ENCODE peak calls at places on chromosomes 5 and 9, in eight cellular contexts. One of them, this sample, is unnamed.

GRCh38 chr5:79285285-79285684 is 49.4 kb downstream of the JMY start:
- DNase-seq in Ammon's horn: no peak
- DNase-seq in stimulated activated CD8-positive, alpha-beta memory T cell treated with anti-CD3 and anti-CD28 coated beads, Interleukin-15, amount 100 ng/mL, for 24 hours: no peak
- DNase-seq in OCI-LY7: no peak
- DNase-seq in RPMI8226: no peak
- DNase-seq in activated naive CD8-positive, alpha-beta T cell treated with anti-CD3 and anti-CD28 coated beads, Interleukin-2, amount 10 ng/mL, durations not matched to agents 7 days and 5 days: no peak
- DNase-seq in NCI-H510A: no peak
- DNase-seq in NCI-H2107: no peak
- DNase-seq in this sample: no peak

GRCh38 chr5:179148703-179149170 is 88.6 kb downstream of the ZNF354C start:
- DNase-seq in Ammon's horn: no peak
- DNase-seq in stimulated activated CD8-positive, alpha-beta memory T cell treated with anti-CD3 and anti-CD28 coated beads, Interleukin-15, amount 100 ng/mL, for 24 hours: no peak
- DNase-seq in OCI-LY7: no peak
- DNase-seq in RPMI8226: no peak
- DNase-seq in activated naive CD8-positive, alpha-beta T cell treated with anti-CD3 and anti-CD28 coated beads, Interleukin-2, amount 10 ng/mL, durations not matched to agents 7 days and 5 days: no peak
- DNase-seq in NCI-H510A: no peak
- DNase-seq in NCI-H2107: no peak
- DNase-seq in this sample: no peak

GRCh38 chr9:136949817-136950655 is 2.0 kb upstream of the LCN12 start:
- DNase-seq in Ammon's horn: peak
- DNase-seq in stimulated activated CD8-positive, alpha-beta memory T cell treated with anti-CD3 and anti-CD28 coated beads, Interleukin-15, amount 100 ng/mL, for 24 hours: peak
- DNase-seq in OCI-LY7: peak
- DNase-seq in RPMI8226: peak
- DNase-seq in activated naive CD8-positive, alpha-beta T cell treated with anti-CD3 and anti-CD28 coated beads, Interleukin-2, amount 10 ng/mL, durations not matched to agents 7 days and 5 days: peak
- DNase-seq in NCI-H510A: peak
- DNase-seq in NCI-H2107: peak
- DNase-seq in this sample: peak

GRCh38 chr9:99011161-99011709 is 67.5 kb downstream of the COL15A1 start:
- DNase-seq in Ammon's horn: no peak
- DNase-seq in stimulated activated CD8-positive, alpha-beta memory T cell treated with anti-CD3 and anti-CD28 coated beads, Interleukin-15, amount 100 ng/mL, for 24 hours: no peak
- DNase-seq in OCI-LY7: peak
- DNase-seq in RPMI8226: no peak
- DNase-seq in activated naive CD8-positive, alpha-beta T cell treated with anti-CD3 and anti-CD28 coated beads, Interleukin-2, amount 10 ng/mL, durations not matched to agents 7 days and 5 days: no peak
- DNase-seq in NCI-H510A: no peak
- DNase-seq in NCI-H2107: no peak
- DNase-seq in this sample: no peak

GRCh38 chr9:17906841-17907779 is 328.2 kb downstream of the SH3GL2 start:
- DNase-seq in Ammon's horn: no peak
- DNase-seq in stimulated activated CD8-positive, alpha-beta memory T cell treated with anti-CD3 and anti-CD28 coated beads, Interleukin-15, amount 100 ng/mL, for 24 hours: no peak
- DNase-seq in OCI-LY7: no peak
- DNase-seq in RPMI8226: peak
- DNase-seq in activated naive CD8-positive, alpha-beta T cell treated with anti-CD3 and anti-CD28 coated beads, Interleukin-2, amount 10 ng/mL, durations not matched to agents 7 days and 5 days: peak
- DNase-seq in NCI-H510A: no peak
- DNase-seq in NCI-H2107: no peak
- DNase-seq in this sample: no peak

GRCh38 chr9:106801816-106802215 is 61.1 kb upstream of the ZNF462 start:
- DNase-seq in Ammon's horn: no peak
- DNase-seq in stimulated activated CD8-positive, alpha-beta memory T cell treated with anti-CD3 and anti-CD28 coated beads, Interleukin-15, amount 100 ng/mL, for 24 hours: no peak
- DNase-seq in OCI-LY7: no peak
- DNase-seq in RPMI8226: no peak
- DNase-seq in activated naive CD8-positive, alpha-beta T cell treated with anti-CD3 and anti-CD28 coated beads, Interleukin-2, amount 10 ng/mL, durations not matched to agents 7 days and 5 days: no peak
- DNase-seq in NCI-H510A: no peak
- DNase-seq in NCI-H2107: no peak
- DNase-seq in this sample: no peak

GRCh38 chr5:124156408-124157027 is 589.9 kb downstream of the ZNF608 start:
- DNase-seq in Ammon's horn: no peak
- DNase-seq in stimulated activated CD8-positive, alpha-beta memory T cell treated with anti-CD3 and anti-CD28 coated beads, Interleukin-15, amount 100 ng/mL, for 24 hours: no peak
- DNase-seq in OCI-LY7: no peak
- DNase-seq in RPMI8226: peak
- DNase-seq in activated naive CD8-positive, alpha-beta T cell treated with anti-CD3 and anti-CD28 coated beads, Interleukin-2, amount 10 ng/mL, durations not matched to agents 7 days and 5 days: no peak
- DNase-seq in NCI-H510A: no peak
- DNase-seq in NCI-H2107: no peak
- DNase-seq in this sample: peak

GRCh38 chr5:14775857-14776256 is 95.7 kb downstream of the ANKH start:
- DNase-seq in Ammon's horn: no peak
- DNase-seq in stimulated activated CD8-positive, alpha-beta memory T cell treated with anti-CD3 and anti-CD28 coated beads, Interleukin-15, amount 100 ng/mL, for 24 hours: no peak
- DNase-seq in OCI-LY7: no peak
- DNase-seq in RPMI8226: no peak
- DNase-seq in activated naive CD8-positive, alpha-beta T cell treated with anti-CD3 and anti-CD28 coated beads, Interleukin-2, amount 10 ng/mL, durations not matched to agents 7 days and 5 days: no peak
- DNase-seq in NCI-H510A: no peak
- DNase-seq in NCI-H2107: no peak
- DNase-seq in this sample: peak

GRCh38 chr9:79362100-79363081 is 209.4 kb upstream of the TLE4 start:
- DNase-seq in Ammon's horn: no peak
- DNase-seq in stimulated activated CD8-positive, alpha-beta memory T cell treated with anti-CD3 and anti-CD28 coated beads, Interleukin-15, amount 100 ng/mL, for 24 hours: no peak
- DNase-seq in OCI-LY7: no peak
- DNase-seq in RPMI8226: no peak
- DNase-seq in activated naive CD8-positive, alpha-beta T cell treated with anti-CD3 and anti-CD28 coated beads, Interleukin-2, amount 10 ng/mL, durations not matched to agents 7 days and 5 days: no peak
- DNase-seq in NCI-H510A: peak
- DNase-seq in NCI-H2107: no peak
- DNase-seq in this sample: no peak

GRCh38 chr5:91419571-91420537 is 36.7 kb upstream of the ARRDC3 start:
- DNase-seq in Ammon's horn: peak
- DNase-seq in stimulated activated CD8-positive, alpha-beta memory T cell treated with anti-CD3 and anti-CD28 coated beads, Interleukin-15, amount 100 ng/mL, for 24 hours: peak
- DNase-seq in OCI-LY7: peak
- DNase-seq in RPMI8226: peak
- DNase-seq in activated naive CD8-positive, alpha-beta T cell treated with anti-CD3 and anti-CD28 coated beads, Interleukin-2, amount 10 ng/mL, durations not matched to agents 7 days and 5 days: peak
- DNase-seq in NCI-H510A: no peak
- DNase-seq in NCI-H2107: peak
- DNase-seq in this sample: peak

GRCh38 chr5:171810217-171810616 is 24.6 kb downstream of the SMIM23 start:
- DNase-seq in Ammon's horn: no peak
- DNase-seq in stimulated activated CD8-positive, alpha-beta memory T cell treated with anti-CD3 and anti-CD28 coated beads, Interleukin-15, amount 100 ng/mL, for 24 hours: no peak
- DNase-seq in OCI-LY7: no peak
- DNase-seq in RPMI8226: no peak
- DNase-seq in activated naive CD8-positive, alpha-beta T cell treated with anti-CD3 and anti-CD28 coated beads, Interleukin-2, amount 10 ng/mL, durations not matched to agents 7 days and 5 days: no peak
- DNase-seq in NCI-H510A: no peak
- DNase-seq in NCI-H2107: peak
- DNase-seq in this sample: no peak

GRCh38 chr9:111831371-111832108 is 36.8 kb upstream of the SHOC1 start:
- DNase-seq in Ammon's horn: no peak
- DNase-seq in stimulated activated CD8-positive, alpha-beta memory T cell treated with anti-CD3 and anti-CD28 coated beads, Interleukin-15, amount 100 ng/mL, for 24 hours: no peak
- DNase-seq in OCI-LY7: no peak
- DNase-seq in RPMI8226: no peak
- DNase-seq in activated naive CD8-positive, alpha-beta T cell treated with anti-CD3 and anti-CD28 coated beads, Interleukin-2, amount 10 ng/mL, durations not matched to agents 7 days and 5 days: no peak
- DNase-seq in NCI-H510A: no peak
- DNase-seq in NCI-H2107: no peak
- DNase-seq in this sample: no peak

GRCh38 chr5:7320641-7321170 is 75.2 kb upstream of the ADCY2 start:
- DNase-seq in Ammon's horn: no peak
- DNase-seq in stimulated activated CD8-positive, alpha-beta memory T cell treated with anti-CD3 and anti-CD28 coated beads, Interleukin-15, amount 100 ng/mL, for 24 hours: no peak
- DNase-seq in OCI-LY7: no peak
- DNase-seq in RPMI8226: no peak
- DNase-seq in activated naive CD8-positive, alpha-beta T cell treated with anti-CD3 and anti-CD28 coated beads, Interleukin-2, amount 10 ng/mL, durations not matched to agents 7 days and 5 days: no peak
- DNase-seq in NCI-H510A: no peak
- DNase-seq in NCI-H2107: no peak
- DNase-seq in this sample: peak

GRCh38 chr5:181234116-181234454 is 9.6 kb downstream of the RACK1 start:
- DNase-seq in Ammon's horn: no peak
- DNase-seq in stimulated activated CD8-positive, alpha-beta memory T cell treated with anti-CD3 and anti-CD28 coated beads, Interleukin-15, amount 100 ng/mL, for 24 hours: no peak
- DNase-seq in OCI-LY7: no peak
- DNase-seq in RPMI8226: no peak
- DNase-seq in activated naive CD8-positive, alpha-beta T cell treated with anti-CD3 and anti-CD28 coated beads, Interleukin-2, amount 10 ng/mL, durations not matched to agents 7 days and 5 days: no peak
- DNase-seq in NCI-H510A: no peak
- DNase-seq in NCI-H2107: no peak
- DNase-seq in this sample: no peak

GRCh38 chr9:134295101-134295745 is 31.0 kb upstream of the RXRA start:
- DNase-seq in Ammon's horn: no peak
- DNase-seq in stimulated activated CD8-positive, alpha-beta memory T cell treated with anti-CD3 and anti-CD28 coated beads, Interleukin-15, amount 100 ng/mL, for 24 hours: no peak
- DNase-seq in OCI-LY7: no peak
- DNase-seq in RPMI8226: no peak
- DNase-seq in activated naive CD8-positive, alpha-beta T cell treated with anti-CD3 and anti-CD28 coated beads, Interleukin-2, amount 10 ng/mL, durations not matched to agents 7 days and 5 days: no peak
- DNase-seq in NCI-H510A: no peak
- DNase-seq in NCI-H2107: no peak
- DNase-seq in this sample: no peak

GRCh38 chr9:100602302-100602930 is 24.5 kb downstream of the CAVIN4 start:
- DNase-seq in Ammon's horn: peak
- DNase-seq in stimulated activated CD8-positive, alpha-beta memory T cell treated with anti-CD3 and anti-CD28 coated beads, Interleukin-15, amount 100 ng/mL, for 24 hours: no peak
- DNase-seq in OCI-LY7: peak
- DNase-seq in RPMI8226: peak
- DNase-seq in activated naive CD8-positive, alpha-beta T cell treated with anti-CD3 and anti-CD28 coated beads, Interleukin-2, amount 10 ng/mL, durations not matched to agents 7 days and 5 days: no peak
- DNase-seq in NCI-H510A: peak
- DNase-seq in NCI-H2107: peak
- DNase-seq in this sample: peak

GRCh38 chr9:14907360-14907685 is 2.9 kb downstream of the FREM1 start:
- DNase-seq in Ammon's horn: no peak
- DNase-seq in stimulated activated CD8-positive, alpha-beta memory T cell treated with anti-CD3 and anti-CD28 coated beads, Interleukin-15, amount 100 ng/mL, for 24 hours: no peak
- DNase-seq in OCI-LY7: no peak
- DNase-seq in RPMI8226: no peak
- DNase-seq in activated naive CD8-positive, alpha-beta T cell treated with anti-CD3 and anti-CD28 coated beads, Interleukin-2, amount 10 ng/mL, durations not matched to agents 7 days and 5 days: no peak
- DNase-seq in NCI-H510A: no peak
- DNase-seq in NCI-H2107: no peak
- DNase-seq in this sample: no peak

GRCh38 chr9:28853487-28853886 is 1280.2 kb upstream of the C9orf72 start:
- DNase-seq in Ammon's horn: no peak
- DNase-seq in stimulated activated CD8-positive, alpha-beta memory T cell treated with anti-CD3 and anti-CD28 coated beads, Interleukin-15, amount 100 ng/mL, for 24 hours: no peak
- DNase-seq in OCI-LY7: no peak
- DNase-seq in RPMI8226: no peak
- DNase-seq in activated naive CD8-positive, alpha-beta T cell treated with anti-CD3 and anti-CD28 coated beads, Interleukin-2, amount 10 ng/mL, durations not matched to agents 7 days and 5 days: no peak
- DNase-seq in NCI-H510A: no peak
- DNase-seq in NCI-H2107: no peak
- DNase-seq in this sample: no peak

GRCh38 chr9:5799314-5799713 is 33.6 kb downstream of the ERMP1 start:
- DNase-seq in Ammon's horn: peak
- DNase-seq in stimulated activated CD8-positive, alpha-beta memory T cell treated with anti-CD3 and anti-CD28 coated beads, Interleukin-15, amount 100 ng/mL, for 24 hours: no peak
- DNase-seq in OCI-LY7: peak
- DNase-seq in RPMI8226: no peak
- DNase-seq in activated naive CD8-positive, alpha-beta T cell treated with anti-CD3 and anti-CD28 coated beads, Interleukin-2, amount 10 ng/mL, durations not matched to agents 7 days and 5 days: no peak
- DNase-seq in NCI-H510A: peak
- DNase-seq in NCI-H2107: peak
- DNase-seq in this sample: peak

GRCh38 chr5:144448457-144448856 is 277.8 kb downstream of the KCTD16 start:
- DNase-seq in Ammon's horn: no peak
- DNase-seq in stimulated activated CD8-positive, alpha-beta memory T cell treated with anti-CD3 and anti-CD28 coated beads, Interleukin-15, amount 100 ng/mL, for 24 hours: no peak
- DNase-seq in OCI-LY7: no peak
- DNase-seq in RPMI8226: no peak
- DNase-seq in activated naive CD8-positive, alpha-beta T cell treated with anti-CD3 and anti-CD28 coated beads, Interleukin-2, amount 10 ng/mL, durations not matched to agents 7 days and 5 days: no peak
- DNase-seq in NCI-H510A: no peak
- DNase-seq in NCI-H2107: no peak
- DNase-seq in this sample: peak

GRCh38 chr5:59249160-59249559 is 644.4 kb downstream of the PDE4D start:
- DNase-seq in Ammon's horn: no peak
- DNase-seq in stimulated activated CD8-positive, alpha-beta memory T cell treated with anti-CD3 and anti-CD28 coated beads, Interleukin-15, amount 100 ng/mL, for 24 hours: no peak
- DNase-seq in OCI-LY7: no peak
- DNase-seq in RPMI8226: no peak
- DNase-seq in activated naive CD8-positive, alpha-beta T cell treated with anti-CD3 and anti-CD28 coated beads, Interleukin-2, amount 10 ng/mL, durations not matched to agents 7 days and 5 days: no peak
- DNase-seq in NCI-H510A: no peak
- DNase-seq in NCI-H2107: no peak
- DNase-seq in this sample: no peak

GRCh38 chr9:134546231-134546731 is 95.3 kb upstream of the COL5A1 start:
- DNase-seq in Ammon's horn: no peak
- DNase-seq in stimulated activated CD8-positive, alpha-beta memory T cell treated with anti-CD3 and anti-CD28 coated beads, Interleukin-15, amount 100 ng/mL, for 24 hours: no peak
- DNase-seq in OCI-LY7: no peak
- DNase-seq in RPMI8226: no peak
- DNase-seq in activated naive CD8-positive, alpha-beta T cell treated with anti-CD3 and anti-CD28 coated beads, Interleukin-2, amount 10 ng/mL, durations not matched to agents 7 days and 5 days: no peak
- DNase-seq in NCI-H510A: no peak
- DNase-seq in NCI-H2107: no peak
- DNase-seq in this sample: peak

GRCh38 chr5:33166522-33166921 is 274.2 kb upstream of the TARS1 start:
- DNase-seq in Ammon's horn: no peak
- DNase-seq in stimulated activated CD8-positive, alpha-beta memory T cell treated with anti-CD3 and anti-CD28 coated beads, Interleukin-15, amount 100 ng/mL, for 24 hours: no peak
- DNase-seq in OCI-LY7: peak
- DNase-seq in RPMI8226: no peak
- DNase-seq in activated naive CD8-positive, alpha-beta T cell treated with anti-CD3 and anti-CD28 coated beads, Interleukin-2, amount 10 ng/mL, durations not matched to agents 7 days and 5 days: no peak
- DNase-seq in NCI-H510A: no peak
- DNase-seq in NCI-H2107: no peak
- DNase-seq in this sample: no peak

GRCh38 chr5:172648008-172648359 is 6.9 kb downstream of the NEURL1B start:
- DNase-seq in Ammon's horn: no peak
- DNase-seq in stimulated activated CD8-positive, alpha-beta memory T cell treated with anti-CD3 and anti-CD28 coated beads, Interleukin-15, amount 100 ng/mL, for 24 hours: no peak
- DNase-seq in OCI-LY7: no peak
- DNase-seq in RPMI8226: no peak
- DNase-seq in activated naive CD8-positive, alpha-beta T cell treated with anti-CD3 and anti-CD28 coated beads, Interleukin-2, amount 10 ng/mL, durations not matched to agents 7 days and 5 days: no peak
- DNase-seq in NCI-H510A: peak
- DNase-seq in NCI-H2107: peak
- DNase-seq in this sample: no peak

GRCh38 chr5:157535042-157535865 is 40.3 kb downstream of the ADAM19 start:
- DNase-seq in Ammon's horn: no peak
- DNase-seq in stimulated activated CD8-positive, alpha-beta memory T cell treated with anti-CD3 and anti-CD28 coated beads, Interleukin-15, amount 100 ng/mL, for 24 hours: no peak
- DNase-seq in OCI-LY7: no peak
- DNase-seq in RPMI8226: no peak
- DNase-seq in activated naive CD8-positive, alpha-beta T cell treated with anti-CD3 and anti-CD28 coated beads, Interleukin-2, amount 10 ng/mL, durations not matched to agents 7 days and 5 days: no peak
- DNase-seq in NCI-H510A: no peak
- DNase-seq in NCI-H2107: no peak
- DNase-seq in this sample: peak

GRCh38 chr5:139856694-139857093 is 61.1 kb downstream of the PSD2 start:
- DNase-seq in Ammon's horn: no peak
- DNase-seq in stimulated activated CD8-positive, alpha-beta memory T cell treated with anti-CD3 and anti-CD28 coated beads, Interleukin-15, amount 100 ng/mL, for 24 hours: no peak
- DNase-seq in OCI-LY7: no peak
- DNase-seq in RPMI8226: no peak
- DNase-seq in activated naive CD8-positive, alpha-beta T cell treated with anti-CD3 and anti-CD28 coated beads, Interleukin-2, amount 10 ng/mL, durations not matched to agents 7 days and 5 days: no peak
- DNase-seq in NCI-H510A: peak
- DNase-seq in NCI-H2107: no peak
- DNase-seq in this sample: no peak

GRCh38 chr5:128538249-128539037 is 398 bp upstream of the FBN2 start:
- DNase-seq in Ammon's horn: peak
- DNase-seq in stimulated activated CD8-positive, alpha-beta memory T cell treated with anti-CD3 and anti-CD28 coated beads, Interleukin-15, amount 100 ng/mL, for 24 hours: no peak
- DNase-seq in OCI-LY7: no peak
- DNase-seq in RPMI8226: no peak
- DNase-seq in activated naive CD8-positive, alpha-beta T cell treated with anti-CD3 and anti-CD28 coated beads, Interleukin-2, amount 10 ng/mL, durations not matched to agents 7 days and 5 days: peak
- DNase-seq in NCI-H510A: no peak
- DNase-seq in NCI-H2107: no peak
- DNase-seq in this sample: peak